ENCODE peak calls at places on chromosomes 11 and 22, in eight cellular contexts. R is HS-5; C is T-helper 1 cell; K is activated CD8-positive, alpha-beta memory T cell treated with anti-CD3 and anti-CD28 coated beads, Interleukin-2, amount 50 U/mL, for 4 hours; Y is cardiac fibroblast; S is HFFc6; F is A549; Q is endodermal cell. J is an unnamed sample.

GRCh38 chr22:43467571-43467970 is 55.8 kb downstream of the MPPED1 start:
- DNase-seq in K (no peak), R (no peak), Q (no peak), F (no peak), C (no peak), S (no peak), Y (no peak), J (no peak)

GRCh38 chr11:109747839-109748238 is 325.8 kb downstream of the C11orf87 start:
- DNase-seq in Y (no peak), K (no peak), Q (no peak), S (no peak), C (no peak), F (no peak), R (no peak), J (no peak)

GRCh38 chr11:355581-356458 is 13.5 kb upstream of the B4GALNT4 start:
- DNase-seq in Q (peak; percentile 97), Y (peak; percentile 100), K (peak; percentile 85), F (peak; percentile 84), R (peak; percentile 68), S (peak; percentile 87), C (peak; percentile 79), J (peak; percentile 78)

GRCh38 chr22:41096841-41097240 is 4.4 kb downstream of the EP300 start:
- DNase-seq in Y (no peak), Q (no peak), F (no peak), K (no peak), R (no peak), C (no peak), S (no peak), J (no peak)

GRCh38 chr11:31643831-31644230 is 134.3 kb downstream of the ELP4 start:
- DNase-seq in C (no peak), K (no peak), Y (peak; percentile 48), R (peak; percentile 36), Q (no peak), F (peak; percentile 0), S (peak; percentile 28), J (no peak)

GRCh38 chr22:38138961-38139360 is 28.5 kb upstream of the BAIAP2L2 start:
- DNase-seq in R (no peak), S (no peak), F (no peak), K (no peak), Y (no peak), C (no peak), Q (no peak), J (no peak)

GRCh38 chr11:120587299-120587698 is 75.8 kb downstream of the GRIK4 start:
- DNase-seq in C (no peak), F (no peak), Y (no peak), R (no peak), K (no peak), S (no peak), Q (no peak), J (no peak)

GRCh38 chr22:46233231-46233630 is 16.9 kb downstream of the CDPF1 start:
- DNase-seq in R (no peak), C (no peak), K (no peak), Y (peak; percentile 30), F (no peak), S (peak; percentile 33), Q (no peak), J (no peak)